ENCODE peak calls at places on chromosome 1, in six cellular contexts. C is neuronal stem cell, Q is H9, T is mesenchymal stem cell, Z is H1, S is IMR-90. Y is an unnamed sample.

GRCh38 chr1:245420926-245421325 is 266.1 kb downstream of the KIF26B start:
- DNase-seq in C (no peak), S (no peak), Z (no peak), Q (no peak), T (no peak), Y (no peak)

GRCh38 chr1:40844887-40845878 is 17.0 kb downstream of the CITED4 start:
- DNase-seq in S (no peak), C (no peak), T (no peak), Z (no peak), Q (no peak), Y (no peak)

GRCh38 chr1:39089811-39090519 is 63.8 kb downstream of the NDUFS5 start:
- DNase-seq in S (no peak), Z (no peak), C (no peak), Q (no peak), T (peak; percentile 32), Y (no peak)

GRCh38 chr1:156627313-156627880 is 8.2 kb downstream of the HAPLN2 start:
- DNase-seq in C (no peak), S (peak; percentile 47), Z (no peak), T (peak; percentile 74), Q (peak; percentile 53), Y (peak; percentile 91)

GRCh38 chr1:95604784-95605183 is 370.8 kb downstream of the RWDD3 start:
- DNase-seq in T (no peak), C (no peak), Q (no peak), S (no peak), Z (no peak), Y (no peak)

GRCh38 chr1:69203166-69203565 is 364.6 kb upstream of the LRRC7 start:
- DNase-seq in Z (no peak), S (no peak), T (no peak), Q (no peak), C (no peak), Y (no peak)

GRCh38 chr1:50750021-50750619 is 209.9 kb downstream of the FAF1 start:
- DNase-seq in T (peak; percentile 40), C (no peak), Q (no peak), Z (no peak), S (peak; percentile 36), Y (peak; percentile 27)

GRCh38 chr1:59266180-59266926 is 30.5 kb upstream of the FGGY start:
- DNase-seq in Z (no peak), Q (no peak), S (no peak), C (no peak), T (no peak), Y (no peak)

GRCh38 chr1:178172939-178173338 is 79.0 kb downstream of the RASAL2 start:
- DNase-seq in S (peak; percentile 62), T (peak; percentile 78), Z (no peak), C (no peak), Q (no peak), Y (peak; percentile 91)

GRCh38 chr1:51661081-51661518 is 44.2 kb downstream of the OSBPL9 start:
- DNase-seq in Z (no peak), S (peak; percentile 96), Q (no peak), C (no peak), T (peak; percentile 91), Y (peak; percentile 71)

GRCh38 chr1:51535006-51535592 is 16.0 kb upstream of the EPS15 start:
- DNase-seq in C (peak; percentile 21), S (peak; percentile 68), Z (peak; percentile 54), Q (peak; percentile 54), T (peak; percentile 66), Y (peak; percentile 11)

GRCh38 chr1:40630488-40631223 is 34.8 kb downstream of the RIMS3 start:
- DNase-seq in C (peak; percentile 42), Z (peak; percentile 82), S (peak; percentile 19), T (peak; percentile 26), Q (peak; percentile 78), Y (peak; percentile 48)

GRCh38 chr1:110067429-110067956 is 3.0 kb downstream of the ALX3 start:
- DNase-seq in Q (peak; percentile 51), C (no peak), Z (peak; percentile 69), S (no peak), T (peak; percentile 24), Y (no peak)

GRCh38 chr1:82152356-82153281 is 351.9 kb downstream of the ADGRL2 start:
- DNase-seq in S (no peak), Q (no peak), Z (no peak), C (no peak), T (no peak), Y (no peak)

GRCh38 chr1:14940285-14940890 is 213.2 kb upstream of the TMEM51 start:
- DNase-seq in C (no peak), T (no peak), Q (no peak), Z (no peak), S (no peak), Y (no peak)

GRCh38 chr1:52769346-52770033 is 43.2 kb downstream of the ZYG11B start:
- DNase-seq in Q (no peak), S (no peak), T (no peak), Z (no peak), C (no peak), Y (no peak)

GRCh38 chr1:86527306-86527705 is 19.6 kb upstream of the CLCA4 start:
- DNase-seq in Z (no peak), S (no peak), C (no peak), Q (no peak), T (no peak), Y (no peak)

GRCh38 chr1:40469327-40469726 is 7.8 kb upstream of the ZFP69 start:
- DNase-seq in C (no peak), Q (no peak), Z (no peak), S (no peak), T (no peak), Y (no peak)

GRCh38 chr1:163084330-163084729 is 15.2 kb downstream of the RGS4 start:
- DNase-seq in C (no peak), T (peak; percentile 62), Q (no peak), Z (no peak), S (peak; percentile 13), Y (no peak)

GRCh38 chr1:224700915-224701531 is 84.9 kb downstream of the CNIH3 start:
- DNase-seq in S (peak; percentile 7), T (peak; percentile 16), Q (peak; percentile 73), C (peak; percentile 8), Z (peak; percentile 66), Y (no peak)

GRCh38 chr1:224234017-224234416 is 51.0 kb downstream of the DEGS1 start:
- DNase-seq in Z (no peak), T (no peak), S (no peak), C (no peak), Q (no peak), Y (no peak)

GRCh38 chr1:109485001-109485400 is 1.3 kb downstream of the ATXN7L2 start:
- DNase-seq in Q (no peak), Z (no peak), S (no peak), T (no peak), C (no peak), Y (no peak)

GRCh38 chr1:181989521-181989920 is 72.0 kb downstream of the ZNF648 start:
- DNase-seq in Q (no peak), C (no peak), T (no peak), Z (no peak), S (no peak), Y (no peak)
- H3K14ac ChIP-seq in Q (no peak overlapping the region), C (no peak overlapping the region), T (no peak overlapping the region), Z (no peak overlapping the region), S (no peak overlapping the region), Y (no peak overlapping the region)

DNA sequence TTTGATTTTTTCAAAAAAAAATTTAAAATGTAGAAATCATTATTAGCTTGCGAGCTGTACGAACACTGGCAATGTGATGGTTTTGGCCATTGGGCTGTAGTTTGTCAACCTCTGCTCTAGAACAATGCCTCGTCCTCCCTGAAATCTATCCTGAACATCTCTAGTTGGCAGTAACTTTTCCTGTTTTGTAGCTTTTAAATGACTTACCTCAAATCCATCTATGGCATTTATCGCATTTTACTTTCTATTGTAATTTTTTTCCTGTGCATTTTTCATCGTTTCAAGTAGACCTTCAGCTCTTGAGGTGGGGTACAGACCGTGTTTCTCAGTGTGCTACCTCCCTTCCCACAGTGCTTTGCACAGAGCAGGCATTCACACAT is 30.4 kb upstream of the A3GALT2 start:
- DNase-seq in S (no peak), Z (no peak), Q (no peak), C (no peak), T (no peak), Y (no peak)
- H3K27ac ChIP-seq in S (no peak overlapping the region), Z (no peak overlapping the region), Q (no peak overlapping the region), C (no peak overlapping the region), T (no peak overlapping the region), Y (no peak overlapping the region)

DNA sequence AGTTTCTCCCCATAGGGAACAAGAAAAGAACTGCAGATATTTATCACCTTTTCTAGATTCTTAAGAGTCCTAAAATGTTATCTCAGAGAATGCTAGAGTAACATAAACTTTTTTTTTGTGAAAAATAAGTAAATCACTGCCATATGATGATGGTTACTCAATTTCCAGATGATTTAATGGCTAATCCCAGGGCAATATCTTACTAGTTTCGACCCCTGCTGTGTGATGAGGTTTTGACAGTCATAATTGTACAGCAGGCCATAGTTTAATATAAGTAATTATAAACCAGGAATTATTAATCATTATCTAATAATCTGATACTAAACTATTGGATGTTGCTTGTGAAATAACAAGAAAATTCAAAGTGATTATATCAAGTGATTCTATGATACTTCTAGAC is 210.6 kb downstream of the HLX start:
- DNase-seq in Q (no peak), S (no peak), C (no peak), T (no peak), Z (no peak), Y (no peak)
- H3K14ac ChIP-seq in Q (no peak overlapping the region), S (no peak overlapping the region), C (no peak overlapping the region), T (no peak overlapping the region), Z (no peak overlapping the region), Y (no peak overlapping the region)

DNA sequence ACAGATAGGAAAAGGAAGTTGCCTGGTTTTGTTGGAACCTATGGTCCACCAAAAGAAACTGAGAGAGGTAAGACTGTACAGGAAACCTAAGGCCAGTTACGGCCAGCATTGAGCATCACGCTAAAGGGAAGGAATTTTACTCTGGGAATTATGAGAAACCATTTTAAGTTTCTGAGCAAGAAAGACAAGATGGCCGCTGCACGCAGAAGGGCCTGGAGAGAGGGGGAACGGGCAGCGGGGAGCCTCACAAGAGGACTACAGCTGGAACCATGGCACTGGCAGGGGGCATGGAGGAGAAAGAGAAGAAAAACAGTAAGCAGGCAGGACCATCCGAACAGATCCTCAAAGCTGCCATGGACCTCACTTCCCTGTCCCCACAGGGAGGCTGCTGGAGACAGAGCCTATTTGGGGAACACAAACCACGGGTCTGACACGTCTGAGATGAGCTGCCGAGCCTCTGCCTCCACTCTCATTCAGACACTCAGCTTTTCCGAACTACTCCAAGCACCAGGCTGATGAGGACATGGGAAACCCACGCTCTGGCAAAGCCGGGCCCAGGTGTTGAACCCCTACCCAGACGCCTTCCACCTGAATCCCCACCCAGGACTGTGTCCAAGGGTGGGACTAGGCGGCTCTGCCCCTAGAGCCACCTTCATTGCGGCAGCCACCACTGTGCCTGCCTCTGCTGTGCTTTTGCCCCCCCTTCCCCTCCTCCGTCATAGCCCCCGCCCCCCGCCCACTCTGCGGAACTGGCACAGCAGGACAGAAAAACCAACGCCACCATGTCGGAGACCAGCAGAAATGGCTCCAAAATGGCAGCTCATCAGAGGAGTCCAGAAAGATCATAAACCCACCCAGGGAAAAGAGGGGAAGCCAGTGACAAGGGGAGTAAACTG is 69.0 kb downstream of the CD46 start:
- DNase-seq in Z (no peak), T (no peak), S (no peak), Q (no peak), C (no peak), Y (no peak)
- H3K27ac ChIP-seq in Z (no peak overlapping the region), T (no peak overlapping the region), S (no peak overlapping the region), Q (no peak overlapping the region), C (no peak overlapping the region), Y (no peak overlapping the region)

GRCh38 chr1:180588121-180588520 is 29.4 kb downstream of the OVAAL start:
- DNase-seq in Q (no peak), C (no peak), T (no peak), Z (no peak), S (no peak), Y (no peak)
- H3K14ac ChIP-seq in Q (no peak overlapping the region), C (no peak overlapping the region), T (no peak overlapping the region), Z (no peak overlapping the region), S (no peak overlapping the region), Y (no peak overlapping the region)

Y was measured in trophoblast cell.